ENCODE peak calls at places on chromosome 3, in five cellular contexts. O is nucleus accumbens, P is mesothelial cell of epicardium, Y is HEK293T, Z is COR-L47. W is an unnamed sample.
A peak's percentile ranks its signal among the peaks of the same experiment; 100 is the strongest.

GRCh38 chr3:13107661-13108060 is 34.4 kb upstream of the IQSEC1 start:
- DNase-seq in Y (no peak), P (no peak), O (no peak), Z (no peak), W (no peak)

GRCh38 chr3:184553385-184553784 is 8.2 kb upstream of the EPHB3 start:
- DNase-seq in O (peak; percentile 31), Z (no peak), Y (no peak), P (no peak), W (no peak)

GRCh38 chr3:48519244-48519643 is 15.3 kb upstream of the SHISA5 start:
- DNase-seq in Z (no peak), P (no peak), Y (no peak), O (no peak), W (no peak)

GRCh38 chr3:29718661-29719065 is 437.8 kb downstream of the RBMS3 start:
- DNase-seq in O (no peak), Z (no peak), P (no peak), Y (no peak), W (no peak)

GRCh38 chr3:45906681-45907220 is 20.4 kb downstream of the CCR9 start:
- DNase-seq in Y (peak; percentile 33), P (no peak), Z (no peak), O (no peak), W (no peak)

GRCh38 chr3:43206632-43207031 is 79.7 kb upstream of the SNRK start:
- DNase-seq in O (no peak), Z (no peak), Y (no peak), P (no peak), W (no peak)

GRCh38 chr3:52225452-52226228 is at the start of gene TLR9:
- DNase-seq in O (no peak), P (no peak), Z (no peak), Y (no peak), W (no peak)

GRCh38 chr3:195154793-195155535 is 116.0 kb downstream of the XXYLT1 start:
- DNase-seq in O (no peak), Z (peak; percentile 87), Y (peak; percentile 9), P (peak; percentile 76), W (no peak)

GRCh38 chr3:48507256-48508061 is 3.5 kb upstream of the SHISA5 start:
- DNase-seq in P (peak; percentile 66), Y (peak; percentile 80), Z (peak; percentile 48), O (no peak), W (peak; percentile 71)

GRCh38 chr3:46162975-46163550 is 45.0 kb downstream of the CCR1 start:
- DNase-seq in P (no peak), Y (no peak), Z (no peak), O (no peak), W (no peak)

GRCh38 chr3:185766645-185767323 is 58.1 kb downstream of the IGF2BP2 start:
- DNase-seq in P (no peak), O (no peak), Z (no peak), Y (no peak), W (no peak)

GRCh38 chr3:60064210-60065178 is 1014.7 kb upstream of the CFAP20DC start:
- DNase-seq in Y (no peak), O (no peak), Z (no peak), P (no peak), W (no peak)

GRCh38 chr3:100209948-100210776 is 50.6 kb upstream of the TBC1D23 start:
- DNase-seq in O (no peak), Y (no peak), P (no peak), Z (no peak), W (no peak)

GRCh38 chr3:124923833-124924232 is 10.7 kb downstream of the MUC13 start:
- DNase-seq in Z (no peak), O (no peak), Y (no peak), P (no peak), W (no peak)

GRCh38 chr3:140423146-140423545 is 254.7 kb upstream of the TRIM42 start:
- DNase-seq in P (peak; percentile 6), O (no peak), Y (no peak), Z (no peak), W (no peak)

GRCh38 chr3:119145500-119146167 is at the start of gene TEX55:
- DNase-seq in P (no peak), O (no peak), Z (peak; percentile 59), Y (peak; percentile 65), W (peak; percentile 41)

W was measured in iPS DF 6.9.